ENCODE peak calls at places on chromosomes 7 and 10, in four cellular contexts. G, Y, S and L are unnamed samples.
A peak's percentile ranks its signal among the peaks of the same experiment; 100 is the strongest.

GRCh38 chr7:111439977-111440376 is 122.3 kb downstream of the IMMP2L start:
- DNase-seq in G (no peak), Y (no peak), S (no peak), L (no peak)

GRCh38 chr10:132724436-132724835 is 61.5 kb downstream of the NKX6-2 start:
- DNase-seq in G (no peak), Y (no peak), S (no peak), L (no peak)

GRCh38 chr10:111546216-111546615 is 469.4 kb downstream of the ADRA2A start:
- DNase-seq in G (no peak), Y (no peak), S (no peak), L (no peak)

GRCh38 chr10:69572159-69573055 is 815 bp downstream of the NEUROG3 start:
- DNase-seq in G (peak; percentile 71), Y (no peak), S (no peak), L (no peak)

GRCh38 chr7:151299940-151300665 is 41.5 kb upstream of the NUB1 start:
- DNase-seq in G (no peak), Y (no peak), S (no peak), L (no peak)

GRCh38 chr7:134154581-134155130 is 27.5 kb downstream of the LRGUK start:
- DNase-seq in G (no peak), Y (no peak), S (no peak), L (no peak)

GRCh38 chr10:3654496-3654895 is 130.5 kb downstream of the KLF6 start:
- DNase-seq in G (no peak), Y (no peak), S (no peak), L (no peak)

GRCh38 chr10:99993994-99994689 is 15.6 kb downstream of the DNMBP start:
- DNase-seq in G (no peak), Y (no peak), S (peak; percentile 69), L (peak; percentile 52)

GRCh38 chr10:86653987-86654386 is 360 bp upstream of the OPN4 start:
- DNase-seq in G (no peak), Y (no peak), S (no peak), L (no peak)

GRCh38 chr7:132181946-132182685 is 394.2 kb downstream of the PLXNA4 start:
- DNase-seq in G (no peak), Y (no peak), S (no peak), L (no peak)